ENCODE peak calls at places on chromosomes 12 and 14, in eight cellular contexts. P, G, V, T, H, N, W and Q are unnamed samples.

GRCh38 chr14:99689266-99690236 is 5.5 kb downstream of the CYP46A1 start:
- DNase-seq in P (no peak), G (no peak), V (no peak), T (no peak), H (no peak), N (no peak), W (no peak), Q (no peak)

GRCh38 chr12:68776976-68777610 is 30.9 kb upstream of the MDM2 start:
- DNase-seq in P (no peak), G (no peak), V (no peak), T (no peak), H (no peak), N (no peak), W (no peak), Q (no peak)

GRCh38 chr12:75603475-75603874 is 92.1 kb upstream of the KRR1 start:
- DNase-seq in P (peak; percentile 31), G (no peak), V (no peak), T (no peak), H (no peak), N (no peak), W (no peak), Q (peak; percentile 9)

GRCh38 chr12:1470051-1470450 is 124.3 kb downstream of the FBXL14 start:
- DNase-seq in P (no peak), G (no peak), V (no peak), T (no peak), H (no peak), N (no peak), W (no peak), Q (no peak)

GRCh38 chr14:34857689-34858449 is 17.3 kb downstream of the BAZ1A start:
- DNase-seq in P (no peak), G (no peak), V (peak; percentile 9), T (no peak), H (peak; percentile 59), N (no peak), W (no peak), Q (no peak)

GRCh38 chr12:67716817-67717216 is 68.3 kb downstream of the DYRK2 start:
- DNase-seq in P (peak; percentile 45), G (no peak), V (no peak), T (no peak), H (no peak), N (no peak), W (no peak), Q (no peak)

GRCh38 chr12:6370994-6371754 is 4.2 kb downstream of the SCNN1A start:
- DNase-seq in P (peak; percentile 67), G (no peak), V (no peak), T (no peak), H (no peak), N (no peak), W (peak; percentile 92), Q (peak; percentile 97)

GRCh38 chr12:121423682-121424631 is 24.0 kb downstream of the RNF34 start:
- DNase-seq in P (no peak), G (peak; percentile 14), V (no peak), T (no peak), H (no peak), N (no peak), W (no peak), Q (no peak)

GRCh38 chr14:105605501-105606304 is 79.3 kb downstream of the TMEM121 start:
- DNase-seq in P (no peak), G (no peak), V (no peak), T (no peak), H (no peak), N (no peak), W (no peak), Q (no peak)

GRCh38 chr14:57182760-57183503 is 85.8 kb downstream of the EXOC5 start:
- DNase-seq in P (peak; percentile 11), G (no peak), V (no peak), T (no peak), H (no peak), N (no peak), W (peak; percentile 10), Q (peak; percentile 51)

GRCh38 chr12:109595321-109595902 is 21.8 kb downstream of the MVK start:
- DNase-seq in P (no peak), G (no peak), V (no peak), T (no peak), H (peak; percentile 68), N (no peak), W (no peak), Q (no peak)

GRCh38 chr12:106815741-106816140 is 41.3 kb downstream of the RIC8B start:
- DNase-seq in P (no peak), G (no peak), V (no peak), T (no peak), H (no peak), N (no peak), W (no peak), Q (no peak)

GRCh38 chr14:93285048-93285447 is 47.8 kb downstream of the BTBD7 start:
- DNase-seq in P (no peak), G (no peak), V (no peak), T (no peak), H (no peak), N (no peak), W (no peak), Q (no peak)

GRCh38 chr14:35340616-35341453 is 48.7 kb downstream of the PSMA6 start:
- DNase-seq in P (no peak), G (no peak), V (no peak), T (no peak), H (no peak), N (no peak), W (no peak), Q (no peak)

GRCh38 chr12:52082026-52082667 is 2.6 kb downstream of the SMIM41 start:
- DNase-seq in P (peak; percentile 73), G (no peak), V (no peak), T (no peak), H (no peak), N (no peak), W (no peak), Q (no peak)

GRCh38 chr12:124422570-124423523 is 128.0 kb downstream of the RFLNA start:
- DNase-seq in P (peak; percentile 94), G (peak; percentile 88), V (no peak), T (peak; percentile 68), H (no peak), N (no peak), W (peak; percentile 10), Q (peak; percentile 95)

GRCh38 chr14:37594238-37594915 is 672 bp downstream of the FOXA1 start:
- DNase-seq in P (peak; percentile 81), G (no peak), V (no peak), T (no peak), H (peak; percentile 24), N (no peak), W (peak; percentile 91), Q (peak; percentile 93)

GRCh38 chr14:55446127-55446736 is 5.8 kb upstream of the TBPL2 start:
- DNase-seq in P (peak; percentile 81), G (no peak), V (no peak), T (no peak), H (peak; percentile 68), N (peak; percentile 20), W (peak; percentile 82), Q (peak; percentile 87)

GRCh38 chr14:31993521-31993941 is 83.6 kb upstream of the ARHGAP5 start:
- DNase-seq in P (no peak), G (no peak), V (no peak), T (no peak), H (no peak), N (no peak), W (no peak), Q (no peak)

GRCh38 chr14:96538663-96539317 is 36.6 kb downstream of the PAPOLA start:
- DNase-seq in P (no peak), G (no peak), V (no peak), T (no peak), H (no peak), N (no peak), W (no peak), Q (no peak)

GRCh38 chr12:131014343-131014742 is 60.6 kb downstream of the ADGRD1 start:
- DNase-seq in P (no peak), G (no peak), V (no peak), T (no peak), H (no peak), N (no peak), W (no peak), Q (no peak)

GRCh38 chr14:76456891-76457586 is 81.1 kb downstream of the ESRRB start:
- DNase-seq in P (no peak), G (no peak), V (no peak), T (no peak), H (no peak), N (no peak), W (no peak), Q (no peak)

GRCh38 chr12:68040450-68041075 is 51.3 kb downstream of the IFNG-AS1 start:
- DNase-seq in P (peak; percentile 72), G (peak; percentile 19), V (peak; percentile 34), T (peak; percentile 52), H (peak; percentile 69), N (peak; percentile 52), W (peak; percentile 75), Q (peak; percentile 79)

GRCh38 chr12:130633771-130634170 is 82.3 kb downstream of the RIMBP2 start:
- DNase-seq in P (no peak), G (peak; percentile 74), V (no peak), T (no peak), H (no peak), N (no peak), W (peak; percentile 90), Q (peak; percentile 85)

GRCh38 chr14:105333613-105334364 is 19.2 kb downstream of the PACS2 start:
- DNase-seq in P (no peak), G (no peak), V (no peak), T (no peak), H (no peak), N (no peak), W (no peak), Q (no peak)

GRCh38 chr12:92059976-92060375 is 85.7 kb downstream of the BTG1 start:
- DNase-seq in P (peak; percentile 81), G (no peak), V (no peak), T (no peak), H (no peak), N (no peak), W (no peak), Q (peak; percentile 60)

GRCh38 chr12:123763093-123763492 is 992 bp downstream of the DNAH10 start:
- DNase-seq in P (no peak), G (no peak), V (no peak), T (no peak), H (no peak), N (no peak), W (peak; percentile 12), Q (no peak)

GRCh38 chr12:45290218-45290609 is 74.3 kb downstream of the ANO6 start:
- DNase-seq in P (peak; percentile 44), G (no peak), V (no peak), T (no peak), H (no peak), N (no peak), W (no peak), Q (peak; percentile 36)

GRCh38 chr14:61247935-61248334 is 33.2 kb downstream of the TMEM30B start:
- DNase-seq in P (peak; percentile 13), G (no peak), V (no peak), T (no peak), H (no peak), N (no peak), W (no peak), Q (peak; percentile 40)

GRCh38 chr12:26196424-26196722 is 1.0 kb downstream of the SSPN start:
- DNase-seq in P (no peak), G (no peak), V (no peak), T (no peak), H (no peak), N (no peak), W (no peak), Q (peak; percentile 42)

GRCh38 chr14:105581551-105582341 is 55.4 kb downstream of the TMEM121 start:
- DNase-seq in P (no peak), G (no peak), V (no peak), T (no peak), H (no peak), N (no peak), W (no peak), Q (no peak)

GRCh38 chr12:120742207-120742536 is 16.5 kb downstream of the ACADS start:
- DNase-seq in P (no peak), G (no peak), V (no peak), T (no peak), H (no peak), N (no peak), W (no peak), Q (no peak)

GRCh38 chr14:88233915-88234314 is 89.2 kb downstream of the KCNK10 start:
- DNase-seq in P (peak; percentile 16), G (no peak), V (no peak), T (no peak), H (peak; percentile 7), N (no peak), W (no peak), Q (peak; percentile 32)

GRCh38 chr12:89084751-89085150 is 267.6 kb downstream of the DUSP6 start:
- DNase-seq in P (no peak), G (no peak), V (no peak), T (no peak), H (no peak), N (no peak), W (no peak), Q (peak; percentile 58)